ENCODE peak calls at places on chromosomes 7 and 10, in nine cellular contexts. W is CD8-positive, alpha-beta T cell; F is stomach; M is cardiac muscle cell; N is naive thymus-derived CD4-positive, alpha-beta T cell; T is right lobe of liver; J is neural progenitor cell; Z is left ventricle myocardium inferior; D is upper lobe of right lung. S is an unnamed sample.

GRCh38 chr10:50275650-50276235 is 24.4 kb upstream of the ASAH2 start:
- DNase-seq in W (no peak), F (peak; percentile 62), M (peak; percentile 24), N (peak; percentile 2), T (peak; percentile 57), J (peak; percentile 59), Z (peak; percentile 20), D (no peak), S (peak; percentile 48)

GRCh38 chr10:102433619-102434046 is 1.3 kb upstream of the CUEDC2 start:
- DNase-seq in W (no peak), F (no peak), M (no peak), N (no peak), T (no peak), J (no peak), Z (no peak), D (no peak), S (no peak)

GRCh38 chr7:78019457-78020130 is 221.0 kb downstream of the PHTF2 start:
- DNase-seq in W (no peak), F (peak; percentile 88), M (peak; percentile 94), N (peak; percentile 5), T (peak; percentile 95), J (peak; percentile 86), Z (peak; percentile 94), D (peak; percentile 95), S (peak; percentile 69)

GRCh38 chr7:148918058-148918596 is 34.0 kb upstream of the EZH2 start:
- DNase-seq in W (no peak), F (no peak), M (no peak), N (no peak), T (no peak), J (no peak), Z (no peak), D (no peak), S (no peak)

GRCh38 chr7:158506626-158507025 is 81.0 kb downstream of the PTPRN2 start:
- DNase-seq in W (no peak), F (no peak), M (no peak), N (no peak), T (no peak), J (no peak), Z (no peak), D (no peak), S (no peak)

GRCh38 chr10:97892961-97893360 is 43.3 kb downstream of the GOLGA7B start:
- DNase-seq in W (no peak), F (no peak), M (no peak), N (no peak), T (no peak), J (no peak), Z (no peak), D (no peak), S (no peak)

GRCh38 chr7:15504376-15504775 is 57.4 kb downstream of the AGMO start:
- DNase-seq in W (no peak), F (no peak), M (peak; percentile 50), N (no peak), T (no peak), J (no peak), Z (no peak), D (no peak), S (no peak)

GRCh38 chr7:100486753-100487446 is 3.2 kb downstream of the NYAP1 start:
- DNase-seq in W (no peak), F (no peak), M (peak; percentile 51), N (no peak), T (no peak), J (peak; percentile 59), Z (no peak), D (no peak), S (no peak)

GRCh38 chr10:44071479-44071878 is 313.4 kb downstream of the CXCL12 start:
- DNase-seq in W (no peak), F (no peak), M (peak; percentile 81), N (no peak), T (no peak), J (no peak), Z (no peak), D (no peak), S (no peak)

GRCh38 chr10:17607603-17608332 is 9.4 kb downstream of the HACD1 start:
- DNase-seq in W (no peak), F (no peak), M (peak; percentile 70), N (peak; percentile 56), T (no peak), J (peak; percentile 78), Z (no peak), D (no peak), S (no peak)

GRCh38 chr7:16484453-16485158 is 19.1 kb upstream of the SOSTDC1 start:
- DNase-seq in W (no peak), F (no peak), M (peak; percentile 83), N (no peak), T (no peak), J (peak; percentile 31), Z (no peak), D (no peak), S (no peak)

GRCh38 chr7:152351168-152351567 is 84.6 kb downstream of the KMT2C start:
- DNase-seq in W (no peak), F (no peak), M (no peak), N (no peak), T (no peak), J (no peak), Z (no peak), D (no peak), S (no peak)

GRCh38 chr10:1737222-1738061 is at the start of gene ADARB2:
- DNase-seq in W (no peak), F (peak; percentile 58), M (no peak), N (no peak), T (no peak), J (peak; percentile 95), Z (no peak), D (no peak), S (peak; percentile 20)

GRCh38 chr10:132563485-132564248 is 26.1 kb downstream of the INPP5A start:
- DNase-seq in W (no peak), F (no peak), M (no peak), N (no peak), T (no peak), J (no peak), Z (no peak), D (no peak), S (no peak)
- H3K4me3 ChIP-seq in W (no peak overlapping the region), F (no peak overlapping the region), M (no peak overlapping the region), N (no peak overlapping the region), T (no peak overlapping the region), J (no peak overlapping the region), Z (no peak overlapping the region), D (no peak overlapping the region), S (no peak overlapping the region)

DNA sequence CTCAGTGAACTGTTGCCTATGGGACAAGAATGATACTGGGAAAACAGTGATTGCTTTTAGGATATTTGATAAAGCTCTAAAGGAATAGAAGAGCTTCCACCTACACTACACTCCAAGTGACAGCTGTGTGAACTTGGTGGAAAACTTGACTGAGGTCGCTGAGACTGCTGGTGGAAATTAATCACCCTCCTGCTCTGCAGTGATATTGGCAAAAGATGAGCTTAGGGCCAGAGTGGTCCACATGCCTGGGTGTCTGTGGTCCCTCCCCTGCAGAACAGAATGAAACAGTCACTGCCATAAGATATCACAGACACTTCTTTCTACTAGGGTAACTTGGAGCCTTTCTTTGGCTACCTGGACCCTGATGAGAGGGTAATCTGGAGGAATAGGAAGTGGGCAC is 382.1 kb upstream of the GALNT17 start:
- DNase-seq in W (no peak), F (no peak), M (no peak), N (no peak), T (no peak), J (no peak), Z (no peak), D (no peak), S (no peak)
- H3K27ac ChIP-seq in W (no peak overlapping the region), F (no peak overlapping the region), M (no peak overlapping the region), N (no peak overlapping the region), T (no peak overlapping the region), J (no peak overlapping the region), Z (no peak overlapping the region), D (no peak overlapping the region), S (no peak overlapping the region)

GRCh38 chr10:54067361-54067760 is 733.7 kb downstream of the PCDH15 start:
- DNase-seq in W (no peak), F (no peak), M (no peak), N (no peak), T (no peak), J (no peak), Z (no peak), D (no peak), S (no peak)
- H3K4me3 ChIP-seq in W (no peak overlapping the region), F (no peak overlapping the region), M (no peak overlapping the region), N (no peak overlapping the region), T (no peak overlapping the region), J (no peak overlapping the region), Z (no peak overlapping the region), D (no peak overlapping the region), S (no peak overlapping the region)

DNA sequence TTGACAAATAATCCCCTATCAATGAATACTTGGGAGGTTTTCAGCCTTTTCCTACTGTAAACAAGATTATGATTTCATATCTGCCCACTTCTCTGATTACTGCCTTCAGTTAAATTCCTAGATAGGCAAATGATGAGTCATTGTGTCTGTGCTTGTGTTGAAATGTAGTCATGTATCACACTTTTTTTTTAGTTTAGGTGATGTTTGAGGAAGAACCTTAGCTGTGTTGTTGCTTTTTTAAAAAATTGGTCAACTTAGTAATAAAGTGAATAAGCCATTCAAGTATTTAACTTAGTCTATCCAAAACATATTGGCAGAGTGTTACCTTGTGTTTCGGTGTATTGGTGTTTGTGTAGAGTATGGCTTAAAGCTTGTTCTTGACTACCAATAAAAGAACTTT is 60.0 kb downstream of the WAC start:
- DNase-seq in W (no peak), F (no peak), M (peak; percentile 58), N (no peak), T (no peak), J (no peak), Z (no peak), D (no peak), S (no peak)
- H3K27ac ChIP-seq in W (no peak overlapping the region), F (no peak overlapping the region), M (peak overlapping the region; percentile 76), N (no peak overlapping the region), T (no peak overlapping the region), J (no peak overlapping the region), Z (no peak overlapping the region), D (no peak overlapping the region), S (no peak overlapping the region)

GRCh38 chr7:72336887-72337821 is 75.0 kb downstream of the CALN1 start:
- DNase-seq in W (no peak), F (no peak), M (no peak), N (no peak), T (no peak), J (peak; percentile 67), Z (no peak), D (no peak), S (no peak)
- H3K4me3 ChIP-seq in W (no peak overlapping the region), F (peak overlapping the region; percentile 31), M (peak overlapping the region; percentile 32), N (no peak overlapping the region), T (peak overlapping the region; percentile 32), J (peak overlapping the region; percentile 87), Z (peak overlapping the region; percentile 53), D (no peak overlapping the region), S (peak overlapping the region; percentile 75)

DNA sequence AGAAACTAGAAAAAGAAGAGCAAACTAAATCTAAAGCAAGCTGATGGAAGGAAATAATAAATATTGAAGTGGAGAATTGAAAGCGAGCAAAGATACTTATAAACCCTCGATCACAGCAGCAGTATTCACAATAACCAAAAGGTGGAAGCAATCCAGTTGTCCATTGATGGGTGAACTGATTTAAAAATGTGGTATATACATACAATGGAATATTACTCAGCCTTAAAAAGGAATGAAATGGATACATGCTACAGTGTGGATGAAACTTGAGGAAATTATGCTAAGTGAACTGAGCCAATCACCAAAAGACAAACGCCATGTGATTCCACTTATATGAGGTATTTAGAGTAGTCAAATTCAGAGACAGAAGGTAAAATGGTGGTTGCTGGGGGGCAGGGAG is 17.5 kb downstream of the ZCCHC24 start:
- DNase-seq in W (no peak), F (no peak), M (no peak), N (no peak), T (no peak), J (no peak), Z (no peak), D (no peak), S (no peak)
- H3K27ac ChIP-seq in W (no peak overlapping the region), F (no peak overlapping the region), M (no peak overlapping the region), N (no peak overlapping the region), T (no peak overlapping the region), J (no peak overlapping the region), Z (no peak overlapping the region), D (no peak overlapping the region), S (no peak overlapping the region)

GRCh38 chr10:74823791-74824183 is 2.6 kb upstream of the KAT6B start:
- DNase-seq in W (no peak), F (no peak), M (no peak), N (no peak), T (no peak), J (no peak), Z (no peak), D (no peak), S (no peak)
- H3K4me3 ChIP-seq in W (peak overlapping the region; percentile 95), F (no peak overlapping the region), M (no peak overlapping the region), N (peak overlapping the region; percentile 72), T (no peak overlapping the region), J (peak overlapping the region; percentile 81), Z (no peak overlapping the region), D (peak overlapping the region; percentile 87), S (no peak overlapping the region)